ENCODE peak calls at places on chromosomes 3 and 15, in four cellular contexts. One of them, this sample, is unnamed.
A peak's percentile ranks its signal among the peaks of the same experiment; 100 is the strongest.

GRCh38 chr3:117035785-117036184 is 326.2 kb downstream of the TUSC7 start:
- DNase-seq in GM13976: no peak
- DNase-seq in right lobe of liver: no peak
- DNase-seq in effector memory CD4-positive, alpha-beta T cell: no peak
- DNase-seq in this sample: no peak

GRCh38 chr15:98596885-98597343 is 51.4 kb upstream of the IGF1R start:
- DNase-seq in GM13976: no peak
- DNase-seq in right lobe of liver: no peak
- DNase-seq in effector memory CD4-positive, alpha-beta T cell: no peak
- DNase-seq in this sample: no peak

GRCh38 chr3:109241459-109241858 is 74.9 kb downstream of the DPPA2 start:
- DNase-seq in GM13976: no peak
- DNase-seq in right lobe of liver: no peak
- DNase-seq in effector memory CD4-positive, alpha-beta T cell: no peak
- DNase-seq in this sample: no peak

GRCh38 chr3:78041486-78041885 is 1001.6 kb downstream of the ROBO2 start:
- DNase-seq in GM13976: no peak
- DNase-seq in right lobe of liver: no peak
- DNase-seq in effector memory CD4-positive, alpha-beta T cell: no peak
- DNase-seq in this sample: no peak

GRCh38 chr3:129888739-129889138 is 4.8 kb downstream of the TMCC1 start:
- DNase-seq in GM13976: no peak
- DNase-seq in right lobe of liver: no peak
- DNase-seq in effector memory CD4-positive, alpha-beta T cell: no peak
- DNase-seq in this sample: no peak

GRCh38 chr3:51921081-51921578 is 18.0 kb upstream of the IQCF1 start:
- DNase-seq in GM13976: no peak
- DNase-seq in right lobe of liver: no peak
- DNase-seq in effector memory CD4-positive, alpha-beta T cell: no peak
- DNase-seq in this sample: no peak

GRCh38 chr3:139935866-139936817 is 1.2 kb downstream of the CLSTN2 start:
- DNase-seq in GM13976: peak; percentile 35
- DNase-seq in right lobe of liver: peak; percentile 64
- DNase-seq in effector memory CD4-positive, alpha-beta T cell: no peak
- DNase-seq in this sample: no peak

GRCh38 chr3:126493051-126493450 is 17.4 kb upstream of the ZXDC start:
- DNase-seq in GM13976: no peak
- DNase-seq in right lobe of liver: peak; percentile 39
- DNase-seq in effector memory CD4-positive, alpha-beta T cell: no peak
- DNase-seq in this sample: no peak

GRCh38 chr15:83206971-83207621 is 527 bp downstream of the HDGFL3 start:
- DNase-seq in GM13976: peak; percentile 56
- DNase-seq in right lobe of liver: peak; percentile 56
- DNase-seq in effector memory CD4-positive, alpha-beta T cell: no peak
- DNase-seq in this sample: peak; percentile 8

GRCh38 chr15:82081904-82082810 is 36.3 kb upstream of the MEX3B start:
- DNase-seq in GM13976: no peak
- DNase-seq in right lobe of liver: no peak
- DNase-seq in effector memory CD4-positive, alpha-beta T cell: no peak
- DNase-seq in this sample: no peak

GRCh38 chr15:58383876-58384275 is 47.9 kb upstream of the LIPC start:
- DNase-seq in GM13976: no peak
- DNase-seq in right lobe of liver: no peak
- DNase-seq in effector memory CD4-positive, alpha-beta T cell: no peak
- DNase-seq in this sample: no peak